ENCODE peak calls at places on chromosomes 4 and X, in nine cellular contexts. U is tibial artery, T is SHP77, G is endothelial cell, Y is fibroblast of lung, E is small intestine, F is right cardiac atrium, J is NCI-H1048, Q is cardiac fibroblast. B is an unnamed sample.

GRCh38 chrX:112941209-112941788 is 100.7 kb upstream of the AMOT start:
- DNase-seq in T (no peak), Q (no peak), Y (no peak), J (no peak), F (no peak), G (no peak), E (peak; percentile 5), U (no peak), B (no peak)

GRCh38 chrX:103503853-103504207 is 15.5 kb downstream of the RAB40A start:
- DNase-seq in E (no peak), T (no peak), G (no peak), J (no peak), F (no peak), Y (no peak), U (no peak), Q (no peak), B (no peak)

GRCh38 chr4:148443550-148444295 is 1.5 kb upstream of the NR3C2 start:
- DNase-seq in J (no peak), Y (peak; percentile 3), U (peak; percentile 48), E (peak; percentile 45), F (peak; percentile 42), T (no peak), Q (no peak), G (peak; percentile 26), B (no peak)

GRCh38 chrX:39327255-39327654 is 526.0 kb downstream of the MID1IP1 start:
- DNase-seq in G (no peak), U (no peak), J (no peak), Y (no peak), T (no peak), F (no peak), Q (no peak), E (no peak), B (no peak)

GRCh38 chr4:98845960-98846359 is 83.0 kb downstream of the EIF4E start:
- DNase-seq in F (no peak), U (no peak), Q (no peak), E (no peak), Y (no peak), J (no peak), T (no peak), G (no peak), B (no peak)

GRCh38 chrX:108224727-108225455 is 133.3 kb downstream of the ATG4A start:
- DNase-seq in J (no peak), Q (peak; percentile 51), T (peak; percentile 0), Y (peak; percentile 58), E (peak; percentile 13), U (no peak), F (no peak), G (peak; percentile 10), B (peak; percentile 23)

GRCh38 chr4:74423101-74423500 is 21.8 kb upstream of the AREG start:
- DNase-seq in Y (peak; percentile 44), T (no peak), U (no peak), J (no peak), E (peak; percentile 76), F (peak; percentile 63), G (no peak), Q (peak; percentile 93), B (no peak)

GRCh38 chrX:48558270-48558669 is 16.0 kb upstream of the RBM3 start:
- DNase-seq in F (no peak), T (no peak), E (no peak), G (no peak), Q (peak; percentile 84), U (no peak), J (no peak), Y (peak; percentile 87), B (no peak)

GRCh38 chrX:54482839-54483593 is 13.0 kb downstream of the FGD1 start:
- DNase-seq in U (no peak), Q (peak; percentile 18), T (peak; percentile 92), E (no peak), Y (no peak), G (peak; percentile 10), F (peak; percentile 50), J (no peak), B (no peak)

GRCh38 chr4:77095101-77095826 is 19.5 kb upstream of the CCNI start:
- DNase-seq in Q (peak; percentile 69), J (no peak), E (peak; percentile 76), F (peak; percentile 75), T (peak; percentile 78), Y (peak; percentile 55), G (peak; percentile 76), U (peak; percentile 85), B (peak; percentile 56)

GRCh38 chr4:27000820-27001219 is 140.2 kb downstream of the STIM2 start:
- DNase-seq in F (no peak), Y (no peak), E (peak; percentile 29), U (no peak), G (no peak), T (peak; percentile 2), J (no peak), Q (no peak), B (no peak)

GRCh38 chr4:152820073-152820472 is 40.3 kb downstream of the ARFIP1 start:
- DNase-seq in F (no peak), Y (no peak), G (no peak), Q (no peak), T (no peak), U (no peak), J (no peak), E (no peak), B (no peak)

GRCh38 chr4:64516176-64516575 is 106.9 kb upstream of the TECRL start:
- DNase-seq in T (no peak), U (no peak), Y (no peak), F (no peak), Q (no peak), J (no peak), E (no peak), G (no peak), B (no peak)

GRCh38 chr4:23945521-23946017 is 55.7 kb upstream of the PPARGC1A start:
- DNase-seq in Y (peak; percentile 83), U (peak; percentile 48), G (no peak), J (no peak), E (peak; percentile 39), T (no peak), F (no peak), Q (peak; percentile 70), B (no peak)

GRCh38 chrX:38571058-38571457 is 9.7 kb downstream of the TSPAN7 start:
- DNase-seq in T (no peak), E (no peak), Q (no peak), Y (no peak), J (no peak), G (no peak), U (no peak), F (no peak), B (no peak)

GRCh38 chr4:155592568-155593343 is 73.9 kb upstream of the GUCY1A1 start:
- DNase-seq in Y (peak; percentile 70), Q (peak; percentile 92), G (no peak), F (no peak), J (no peak), E (no peak), T (no peak), U (no peak), B (no peak)

GRCh38 chr4:54942735-54943134 is 182.7 kb downstream of the KDR start:
- DNase-seq in F (no peak), T (no peak), G (no peak), J (no peak), Y (no peak), E (no peak), Q (no peak), U (no peak), B (no peak)

GRCh38 chr4:122285285-122285684 is 93.5 kb upstream of the ADAD1 start:
- DNase-seq in U (no peak), Y (peak; percentile 29), G (no peak), T (no peak), E (no peak), J (no peak), F (no peak), Q (no peak), B (no peak)

GRCh38 chr4:154854362-154854761 is 73.3 kb downstream of the RBM46 start:
- DNase-seq in Y (no peak), F (no peak), J (no peak), G (no peak), T (no peak), U (no peak), E (no peak), Q (peak; percentile 34), B (no peak)

B was measured in iPS DF 19.7.